ENCODE peak calls at places on chromosomes 1 and 21, in seven cellular contexts. F is amniotic stem cell; L is dermis blood vessel endothelial cell; D is stimulated activated CD4-positive, alpha-beta T cell treated with anti-CD3 and anti-CD28 coated beads, Interleukin-1b, Interleukin-23, amount 100 ng/mL, for 4 hours; X is naive thymus-derived CD8-positive, alpha-beta T cell; E is renal cortical epithelial cell; A is ACHN. G is an unnamed sample.

GRCh38 chr1:42940851-42941639 is 17.6 kb downstream of the SLC2A1 start:
- DNase-seq in F (peak), A (peak), L (peak), E (peak), D (no peak), X (no peak), G (peak)

GRCh38 chr1:145986551-145986950 is 9.8 kb downstream of the TXNIP start:
- DNase-seq in L (no peak), A (no peak), E (no peak), X (no peak), F (no peak), D (no peak), G (no peak)

GRCh38 chr1:160664573-160665051 is 17.8 kb upstream of the SLAMF1 start:
- DNase-seq in A (no peak), D (no peak), X (no peak), L (no peak), F (no peak), E (no peak), G (no peak)

GRCh38 chr1:155192346-155193274 is 15.1 kb downstream of the THBS3 start:
- DNase-seq in E (peak), X (peak), L (no peak), F (no peak), A (no peak), D (no peak), G (no peak)

GRCh38 chr1:207152792-207153434 is 48.9 kb downstream of the C4BPA start:
- DNase-seq in A (no peak), X (no peak), F (no peak), D (no peak), L (no peak), E (no peak), G (no peak)

GRCh38 chr1:117686907-117687306 is 81.1 kb downstream of the TENT5C start:
- DNase-seq in X (no peak), L (peak), E (peak), D (no peak), A (peak), F (no peak), G (no peak)

GRCh38 chr1:8350914-8351684 is 33.2 kb downstream of the SLC45A1 start:
- DNase-seq in E (no peak), L (no peak), X (no peak), A (no peak), D (no peak), F (no peak), G (no peak)

GRCh38 chr1:108199231-108199657 is 899 bp downstream of the SLC25A24 start:
- DNase-seq in X (no peak), F (no peak), D (no peak), E (peak), L (peak), A (peak), G (no peak)

GRCh38 chr21:45227735-45228134 is 60.0 kb downstream of the POFUT2 start:
- DNase-seq in E (no peak), F (no peak), A (no peak), L (no peak), X (no peak), D (no peak), G (no peak)

GRCh38 chr1:216626394-216627067 is 96.7 kb downstream of the ESRRG start:
- DNase-seq in D (no peak), E (no peak), L (no peak), X (no peak), F (peak), A (no peak), G (no peak)

GRCh38 chr1:200035397-200035955 is 8.0 kb downstream of the NR5A2 start:
- DNase-seq in E (no peak), X (no peak), L (peak), A (no peak), D (no peak), F (no peak), G (no peak)

GRCh38 chr1:241413974-241414373 is 57.0 kb upstream of the RGS7 start:
- DNase-seq in A (no peak), D (no peak), X (no peak), E (no peak), L (no peak), F (no peak), G (no peak)

GRCh38 chr1:24726741-24727140 is 18.5 kb upstream of the CLIC4 start:
- DNase-seq in F (no peak), L (no peak), E (no peak), D (no peak), A (no peak), X (no peak), G (no peak)

GRCh38 chr1:67760030-67760821 is 73.0 kb downstream of the GNG12 start:
- DNase-seq in X (peak), A (peak), D (peak), L (peak), F (peak), E (peak), G (peak)

GRCh38 chr1:150875197-150876110 is 945 bp downstream of the ARNT start:
- DNase-seq in E (no peak), X (no peak), D (no peak), A (no peak), L (peak), F (no peak), G (no peak)

GRCh38 chr1:216731562-216731961 is 8.3 kb upstream of the ESRRG start:
- DNase-seq in L (no peak), E (no peak), F (no peak), A (no peak), X (no peak), D (no peak), G (no peak)

GRCh38 chr1:243580072-243580471 is 270.0 kb downstream of the AKT3 start:
- DNase-seq in F (no peak), D (no peak), A (no peak), L (no peak), X (no peak), E (no peak), G (no peak)

GRCh38 chr1:94286864-94287437 is 49.6 kb upstream of the ARHGAP29 start:
- DNase-seq in X (no peak), A (no peak), L (no peak), D (no peak), F (no peak), E (no peak), G (no peak)

GRCh38 chr1:109089242-109090015 is 1.1 kb upstream of the TMEM167B start:
- DNase-seq in X (no peak), F (no peak), D (no peak), A (peak), E (peak), L (peak), G (no peak)

GRCh38 chr1:198906739-198907422 is 268.0 kb downstream of the PTPRC start:
- DNase-seq in D (no peak), A (no peak), X (no peak), E (no peak), L (no peak), F (no peak), G (no peak)

GRCh38 chr1:109864063-109864822 is 46.4 kb upstream of the CSF1 start:
- DNase-seq in L (no peak), F (no peak), D (no peak), X (no peak), E (no peak), A (no peak), G (no peak)

GRCh38 chr1:64175639-64176038 is 27.8 kb upstream of the UBE2U start:
- DNase-seq in A (no peak), X (no peak), E (no peak), D (no peak), L (no peak), F (no peak), G (no peak)

GRCh38 chr1:64936958-64937357 is 29.4 kb downstream of the JAK1 start:
- DNase-seq in L (no peak), E (peak), D (no peak), X (no peak), A (no peak), F (no peak), G (no peak)

GRCh38 chr1:59557549-59557885 is 257.2 kb upstream of the HOOK1 start:
- DNase-seq in A (no peak), L (no peak), D (no peak), E (no peak), F (no peak), X (no peak), G (no peak)

GRCh38 chr1:192053661-192054060 is 104.6 kb upstream of the RGS18 start:
- DNase-seq in A (no peak), X (no peak), D (no peak), E (no peak), F (no peak), L (no peak), G (no peak)

GRCh38 chr1:2310332-2311183 is 80.8 kb downstream of the MORN1 start:
- DNase-seq in A (no peak), E (no peak), F (no peak), L (no peak), D (no peak), X (no peak), G (no peak)

GRCh38 chr1:11860586-11860985 is 1.8 kb upstream of the NPPB start:
- DNase-seq in F (no peak), D (no peak), X (no peak), E (no peak), L (no peak), A (no peak), G (no peak)

GRCh38 chr1:19203440-19203839 is 6.6 kb downstream of the UBR4 start:
- DNase-seq in D (no peak), F (no peak), X (no peak), A (peak), L (peak), E (peak), G (no peak)

GRCh38 chr1:201019321-201019977 is 4.1 kb downstream of the KIF21B start:
- DNase-seq in F (no peak), L (no peak), D (peak), E (peak), X (peak), A (peak), G (no peak)

GRCh38 chr1:44108241-44108640 is 10.4 kb upstream of the KLF17 start:
- DNase-seq in X (no peak), F (no peak), A (peak), E (peak), L (no peak), D (no peak), G (no peak)

GRCh38 chr1:37602750-37603694 is 7.3 kb upstream of the GNL2 start:
- DNase-seq in A (peak), D (peak), L (peak), X (peak), F (no peak), E (peak), G (no peak)

GRCh38 chr1:94298861-94299260 is 61.5 kb upstream of the ARHGAP29 start:
- DNase-seq in E (no peak), D (no peak), L (peak), F (no peak), A (no peak), X (no peak), G (no peak)

GRCh38 chr1:159554681-159555080 is 18.9 kb upstream of the OR10J5 start:
- DNase-seq in A (no peak), E (peak), D (no peak), X (no peak), F (no peak), L (no peak), G (no peak)

GRCh38 chr1:225999912-226000337 is 782 bp upstream of the SDE2 start:
- DNase-seq in L (peak), X (no peak), D (peak), A (peak), E (peak), F (no peak), G (no peak)

GRCh38 chr1:177811461-177811860 is 158.4 kb downstream of the SEC16B start:
- DNase-seq in A (no peak), X (no peak), F (no peak), E (no peak), L (no peak), D (no peak), G (no peak)